ENCODE peak calls at places on chromosome 16, in six cellular contexts. X is left ventricle myocardium superior; T is mucosa of descending colon; S is aorta; J is activated T-cell treated with anti-CD3 and anti-CD28 coated beads, Interleukin-2, amount 50 U/mL, for 4 hours; I is left lung. M is an unnamed sample.

GRCh38 chr16:24572069-24572468 is 32.7 kb downstream of the RBBP6 start:
- ATAC-seq in X (no peak), T (no peak), S (no peak), J (no peak), I (no peak), M (no peak)

GRCh38 chr16:69669577-69669976 is 56.8 kb downstream of the NQO1 start:
- ATAC-seq in X (no peak), T (no peak), S (no peak), J (no peak), I (peak), M (no peak)

GRCh38 chr16:70725912-70726828 is 40.3 kb upstream of the MTSS2 start:
- ATAC-seq in X (peak), T (peak), S (peak), J (no peak), I (peak), M (no peak)

GRCh38 chr16:77868478-77868877 is 80.1 kb downstream of the VAT1L start:
- ATAC-seq in X (no peak), T (no peak), S (no peak), J (no peak), I (no peak), M (no peak)

GRCh38 chr16:71568541-71568940 is 8.4 kb downstream of the TAT start:
- ATAC-seq in X (no peak), T (no peak), S (no peak), J (no peak), I (no peak), M (no peak)

GRCh38 chr16:7613518-7613917 is 280.9 kb downstream of the RBFOX1 start:
- ATAC-seq in X (no peak), T (no peak), S (no peak), J (no peak), I (no peak), M (no peak)

GRCh38 chr16:80974649-80975376 is 31.9 kb downstream of the CMC2 start:
- ATAC-seq in X (peak), T (no peak), S (no peak), J (no peak), I (no peak), M (no peak)

GRCh38 chr16:65297453-65297852 is 175.6 kb upstream of the CDH11 start:
- ATAC-seq in X (peak), T (no peak), S (peak), J (no peak), I (no peak), M (no peak)

GRCh38 chr16:14198012-14198411 is 126.9 kb downstream of the MRTFB start:
- ATAC-seq in X (no peak), T (no peak), S (no peak), J (no peak), I (no peak), M (no peak)

GRCh38 chr16:16016388-16016964 is 67.1 kb downstream of the ABCC1 start:
- ATAC-seq in X (no peak), T (no peak), S (no peak), J (no peak), I (no peak), M (no peak)

M was measured in esophagus mucosa.